ENCODE peak calls at places on chromosomes 3 and 15, in ten cellular contexts. V, K, L, O, P, F, M, S, E and U are unnamed samples.
A peak's percentile ranks its signal among the peaks of the same experiment; 100 is the strongest.

GRCh38 chr15:42073418-42073817 is 20.9 kb downstream of the PLA2G4D start:
- DNase-seq in V (no peak), K (no peak), L (no peak), O (peak; percentile 58), P (no peak), F (no peak), M (no peak), S (no peak), E (no peak), U (no peak)

GRCh38 chr3:141287326-141287725 is 55.7 kb downstream of the PXYLP1 start:
- DNase-seq in V (no peak), K (no peak), L (no peak), O (no peak), P (no peak), F (no peak), M (no peak), S (no peak), E (no peak), U (no peak)

GRCh38 chr3:147397155-147397888 is 9.0 kb downstream of the ZIC4 start:
- DNase-seq in V (no peak), K (no peak), L (no peak), O (no peak), P (no peak), F (no peak), M (no peak), S (no peak), E (no peak), U (no peak)

GRCh38 chr3:38004415-38005075 is 14.0 kb downstream of the VILL start:
- DNase-seq in V (peak; percentile 32), K (peak; percentile 75), L (peak; percentile 73), O (peak; percentile 64), P (no peak), F (peak; percentile 12), M (peak; percentile 40), S (peak; percentile 76), E (peak; percentile 70), U (no peak)

GRCh38 chr3:132421832-132422231 is 4.5 kb downstream of the DNAJC13 start:
- DNase-seq in V (no peak), K (no peak), L (peak; percentile 84), O (peak; percentile 63), P (no peak), F (no peak), M (no peak), S (no peak), E (no peak), U (no peak)

GRCh38 chr3:65836047-65836446 is 202.7 kb downstream of the MAGI1 start:
- DNase-seq in V (no peak), K (no peak), L (peak; percentile 71), O (peak; percentile 38), P (no peak), F (no peak), M (no peak), S (no peak), E (no peak), U (no peak)

GRCh38 chr15:38072007-38072506 is 137.6 kb downstream of the TMCO5A start:
- DNase-seq in V (no peak), K (no peak), L (no peak), O (no peak), P (no peak), F (no peak), M (no peak), S (peak; percentile 53), E (no peak), U (no peak)

GRCh38 chr15:56528136-56528535 is 63.2 kb upstream of the MNS1 start:
- DNase-seq in V (no peak), K (no peak), L (no peak), O (no peak), P (no peak), F (no peak), M (no peak), S (no peak), E (no peak), U (no peak)

GRCh38 chr15:65101891-65102708 is 12.9 kb downstream of the UBAP1L start:
- DNase-seq in V (no peak), K (no peak), L (no peak), O (no peak), P (no peak), F (no peak), M (no peak), S (no peak), E (no peak), U (no peak)

GRCh38 chr3:25428003-25428861 is at the start of gene RARB:
- DNase-seq in V (peak; percentile 96), K (peak; percentile 84), L (peak; percentile 62), O (peak; percentile 80), P (no peak), F (no peak), M (peak; percentile 52), S (peak; percentile 15), E (peak; percentile 65), U (no peak)

GRCh38 chr15:101272584-101272983 is 4.7 kb downstream of the SELENOS start:
- DNase-seq in V (no peak), K (no peak), L (no peak), O (no peak), P (no peak), F (no peak), M (no peak), S (no peak), E (no peak), U (no peak)

GRCh38 chr3:190581041-190581501 is 67.2 kb downstream of the IL1RAP start:
- DNase-seq in V (no peak), K (no peak), L (peak; percentile 28), O (no peak), P (no peak), F (no peak), M (no peak), S (no peak), E (no peak), U (no peak)

GRCh38 chr3:195151866-195152526 is 119.0 kb downstream of the XXYLT1 start:
- DNase-seq in V (peak; percentile 52), K (no peak), L (peak; percentile 94), O (peak; percentile 95), P (no peak), F (no peak), M (no peak), S (no peak), E (peak; percentile 42), U (no peak)

GRCh38 chr3:127247292-127247691 is 40.6 kb downstream of the PRR20G start:
- DNase-seq in V (no peak), K (no peak), L (no peak), O (no peak), P (no peak), F (no peak), M (no peak), S (no peak), E (no peak), U (no peak)

GRCh38 chr3:74106882-74107281 is 482.1 kb upstream of the PDZRN3 start:
- DNase-seq in V (no peak), K (no peak), L (no peak), O (no peak), P (no peak), F (no peak), M (no peak), S (no peak), E (no peak), U (no peak)

GRCh38 chr3:118900737-118901525 is 133.7 kb downstream of the IGSF11 start:
- DNase-seq in V (no peak), K (no peak), L (no peak), O (no peak), P (peak; percentile 57), F (no peak), M (no peak), S (no peak), E (no peak), U (no peak)

GRCh38 chr3:136055491-136055890 is 90.0 kb downstream of the PPP2R3A start:
- DNase-seq in V (no peak), K (no peak), L (no peak), O (no peak), P (no peak), F (no peak), M (no peak), S (no peak), E (no peak), U (no peak)

GRCh38 chr15:85598718-85599398 is 195.9 kb downstream of the KLHL25 start:
- DNase-seq in V (no peak), K (no peak), L (no peak), O (no peak), P (no peak), F (no peak), M (no peak), S (no peak), E (no peak), U (no peak)

GRCh38 chr3:77134801-77135200 is 94.9 kb downstream of the ROBO2 start:
- DNase-seq in V (no peak), K (no peak), L (no peak), O (no peak), P (no peak), F (no peak), M (no peak), S (no peak), E (no peak), U (no peak)

GRCh38 chr3:112649478-112649735 is 8.5 kb upstream of the CCDC80 start:
- DNase-seq in V (no peak), K (no peak), L (no peak), O (no peak), P (no peak), F (no peak), M (no peak), S (no peak), E (no peak), U (no peak)

GRCh38 chr15:100968043-100968966 is 49.1 kb downstream of the LRRK1 start:
- DNase-seq in V (no peak), K (no peak), L (peak; percentile 72), O (peak; percentile 39), P (no peak), F (no peak), M (no peak), S (no peak), E (no peak), U (no peak)

GRCh38 chr3:79558943-79559342 is 208.9 kb downstream of the ROBO1 start:
- DNase-seq in V (peak; percentile 7), K (no peak), L (no peak), O (no peak), P (no peak), F (no peak), M (no peak), S (no peak), E (peak; percentile 23), U (no peak)

GRCh38 chr3:103906304-103906703 is 1460.4 kb upstream of the ALCAM start:
- DNase-seq in V (no peak), K (no peak), L (peak; percentile 44), O (no peak), P (no peak), F (no peak), M (no peak), S (no peak), E (no peak), U (no peak)

GRCh38 chr3:40584625-40585189 is 59.9 kb downstream of the ZNF621 start:
- DNase-seq in V (peak; percentile 72), K (peak; percentile 89), L (peak; percentile 67), O (peak; percentile 66), P (peak; percentile 39), F (peak; percentile 49), M (peak; percentile 87), S (peak; percentile 87), E (peak; percentile 74), U (peak; percentile 9)

GRCh38 chr3:17433866-17434265 is 308.6 kb downstream of the TBC1D5 start:
- DNase-seq in V (no peak), K (no peak), L (no peak), O (no peak), P (no peak), F (no peak), M (no peak), S (no peak), E (no peak), U (no peak)

GRCh38 chr3:41362638-41363559 is 163.6 kb downstream of the CTNNB1 start:
- DNase-seq in V (no peak), K (no peak), L (no peak), O (no peak), P (no peak), F (no peak), M (peak; percentile 90), S (no peak), E (no peak), U (no peak)

GRCh38 chr3:51350751-51351150 is 34.3 kb upstream of the MANF start:
- DNase-seq in V (no peak), K (no peak), L (no peak), O (no peak), P (no peak), F (no peak), M (no peak), S (no peak), E (no peak), U (no peak)

GRCh38 chr15:62684143-62684808 is 358.3 kb upstream of the TPM1 start:
- DNase-seq in V (no peak), K (peak; percentile 61), L (no peak), O (no peak), P (no peak), F (no peak), M (no peak), S (no peak), E (no peak), U (no peak)